ENCODE peak calls at places on chromosomes 13 and 19, in four cellular contexts. N is choroid plexus epithelial cell, D is brain microvascular endothelial cell, I is adrenal gland. J is an unnamed sample.
A peak's percentile ranks its signal among the peaks of the same experiment; 100 is the strongest.

GRCh38 chr19:21505459-21506393 is at the start of gene ZNF429:
- DNase-seq in N (peak; percentile 97), D (peak; percentile 96), I (peak; percentile 94), J (peak; percentile 92)

GRCh38 chr19:35845215-35846037 is 6.9 kb downstream of the NPHS1 start:
- DNase-seq in N (no peak), D (no peak), I (no peak), J (no peak)

GRCh38 chr19:57317503-57317902 is 2.8 kb upstream of the ZNF543 start:
- DNase-seq in N (peak; percentile 13), D (no peak), I (no peak), J (no peak)

GRCh38 chr13:39590466-39591036 is 12.4 kb downstream of the LHFPL6 start:
- DNase-seq in N (no peak), D (no peak), I (no peak), J (no peak)

GRCh38 chr19:18674616-18675015 is 8.9 kb upstream of the CRTC1 start:
- DNase-seq in N (no peak), D (no peak), I (no peak), J (no peak)

GRCh38 chr13:39910833-39911232 is 255.4 kb downstream of the COG6 start:
- DNase-seq in N (peak; percentile 32), D (no peak), I (no peak), J (no peak)

GRCh38 chr19:5880604-5881078 is 10.3 kb upstream of the FUT5 start:
- DNase-seq in N (peak; percentile 93), D (peak; percentile 56), I (peak; percentile 78), J (peak; percentile 41)

GRCh38 chr13:27411393-27411792 is 13.0 kb upstream of the GTF3A start:
- DNase-seq in N (no peak), D (no peak), I (no peak), J (no peak)

GRCh38 chr13:99709134-99709533 is 207.9 kb downstream of the TM9SF2 start:
- DNase-seq in N (no peak), D (no peak), I (no peak), J (no peak)

GRCh38 chr19:37251308-37252229 is 33.6 kb downstream of the ZNF383 start:
- DNase-seq in N (peak; percentile 100), D (peak; percentile 98), I (peak; percentile 81), J (peak; percentile 50)

GRCh38 chr13:92460479-92460878 is 766.1 kb upstream of the GPC6 start:
- DNase-seq in N (peak; percentile 26), D (no peak), I (no peak), J (no peak)

GRCh38 chr13:29438772-29439171 is 156.7 kb downstream of the SLC7A1 start:
- DNase-seq in N (peak; percentile 75), D (peak; percentile 46), I (no peak), J (no peak)

GRCh38 chr19:51131780-51132680 is 7.3 kb downstream of the SIGLEC9 start:
- DNase-seq in N (peak; percentile 98), D (peak; percentile 79), I (peak; percentile 58), J (no peak)

GRCh38 chr13:83980322-83980721 is 98.0 kb upstream of the SLITRK1 start:
- DNase-seq in N (no peak), D (no peak), I (no peak), J (no peak)

GRCh38 chr13:36369268-36370107 is 23.3 kb upstream of the SPART start:
- DNase-seq in N (no peak), D (no peak), I (no peak), J (no peak)

GRCh38 chr13:41345921-41346589 is 35.0 kb downstream of the NAA16 start:
- DNase-seq in N (no peak), D (no peak), I (no peak), J (no peak)

GRCh38 chr13:26529441-26529840 is 28.0 kb upstream of the WASF3 start:
- DNase-seq in N (peak; percentile 83), D (peak; percentile 62), I (peak; percentile 56), J (peak; percentile 41)

GRCh38 chr13:20412761-20413355 is 112.8 kb downstream of the CRYL1 start:
- DNase-seq in N (no peak), D (no peak), I (no peak), J (no peak)

GRCh38 chr19:54325194-54325621 is 12.2 kb upstream of the LILRA5 start:
- DNase-seq in N (peak; percentile 62), D (peak; percentile 31), I (no peak), J (peak; percentile 9)

GRCh38 chr13:24161010-24161775 is 673 bp downstream of the SPATA13 start:
- DNase-seq in N (no peak), D (no peak), I (peak; percentile 43), J (no peak)

GRCh38 chr19:33778089-33778791 is 18.4 kb upstream of the KCTD15 start:
- DNase-seq in N (peak; percentile 78), D (peak; percentile 37), I (peak; percentile 69), J (peak; percentile 50)

GRCh38 chr19:54551950-54552912 is 21.4 kb upstream of the LILRA2 start:
- DNase-seq in N (no peak), D (no peak), I (peak; percentile 31), J (no peak)

GRCh38 chr19:48113190-48113917 is 2.7 kb upstream of the PLA2G4C start:
- DNase-seq in N (peak; percentile 26), D (peak; percentile 44), I (no peak), J (no peak)

GRCh38 chr19:51107406-51108065 is 673 bp downstream of the CTU1 start:
- DNase-seq in N (peak; percentile 21), D (peak; percentile 25), I (no peak), J (peak; percentile 26)

GRCh38 chr19:33278403-33279269 is 23.7 kb downstream of the CEBPA start:
- DNase-seq in N (no peak), D (no peak), I (no peak), J (no peak)

GRCh38 chr13:39025433-39025839 is 12.5 kb downstream of the PROSER1 start:
- DNase-seq in N (no peak), D (no peak), I (no peak), J (no peak)

GRCh38 chr19:8452446-8453123 is 7.8 kb downstream of the HNRNPM start:
- DNase-seq in N (no peak), D (no peak), I (no peak), J (no peak)

GRCh38 chr19:16779539-16780163 is 49.5 kb upstream of the SIN3B start:
- DNase-seq in N (peak; percentile 16), D (no peak), I (no peak), J (no peak)
- TF ChIP-seq CTCF in N (no peak), D (no peak), I (no peak), J (no peak)

DNA sequence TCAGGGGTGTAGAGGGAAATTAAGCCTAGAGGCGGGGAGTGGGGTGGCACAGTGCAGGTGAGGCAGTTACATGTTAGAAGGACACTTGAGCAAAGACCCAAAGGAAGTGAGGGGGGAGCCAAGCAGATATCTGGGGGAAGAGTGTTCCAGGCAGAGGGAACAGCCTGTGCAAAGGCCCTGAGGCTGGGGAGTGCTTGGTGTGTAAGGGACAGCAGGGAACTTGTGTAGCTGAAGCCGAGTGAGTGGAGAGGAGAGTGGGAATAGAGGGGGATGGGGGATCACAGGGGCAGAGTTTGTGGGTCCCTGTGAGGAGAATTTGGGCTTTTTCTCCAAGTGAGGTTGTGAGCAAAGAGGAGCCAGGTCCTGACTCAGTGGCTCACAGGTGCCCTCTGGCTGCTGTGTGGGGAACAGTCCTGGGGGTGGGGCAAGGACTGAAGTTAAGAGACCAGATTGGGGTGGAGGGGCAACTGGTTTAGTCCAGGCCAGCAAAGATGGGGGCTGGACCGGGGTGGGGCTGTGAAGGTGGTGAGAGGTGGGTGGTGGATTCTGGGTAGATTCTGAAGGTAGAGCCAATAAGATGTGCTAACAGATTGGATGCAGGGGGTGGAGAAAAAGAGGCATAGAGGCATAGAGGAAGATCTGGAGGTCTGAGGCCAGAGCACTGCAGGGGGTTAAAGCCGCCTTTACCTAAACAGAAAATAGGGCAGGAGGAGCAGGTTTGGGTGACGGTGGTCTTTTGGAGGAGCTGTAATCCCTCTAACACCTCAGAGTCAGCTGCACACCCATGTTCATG is 75.3 kb downstream of the CACNA1A start:
- DNase-seq in N (peak; percentile 50), D (peak; percentile 53), I (peak; percentile 21), J (peak; percentile 41)
- TF ChIP-seq CTCF in N (peak; percentile 78), D (peak; percentile 93), I (peak; percentile 56), J (peak; percentile 86)

DNA sequence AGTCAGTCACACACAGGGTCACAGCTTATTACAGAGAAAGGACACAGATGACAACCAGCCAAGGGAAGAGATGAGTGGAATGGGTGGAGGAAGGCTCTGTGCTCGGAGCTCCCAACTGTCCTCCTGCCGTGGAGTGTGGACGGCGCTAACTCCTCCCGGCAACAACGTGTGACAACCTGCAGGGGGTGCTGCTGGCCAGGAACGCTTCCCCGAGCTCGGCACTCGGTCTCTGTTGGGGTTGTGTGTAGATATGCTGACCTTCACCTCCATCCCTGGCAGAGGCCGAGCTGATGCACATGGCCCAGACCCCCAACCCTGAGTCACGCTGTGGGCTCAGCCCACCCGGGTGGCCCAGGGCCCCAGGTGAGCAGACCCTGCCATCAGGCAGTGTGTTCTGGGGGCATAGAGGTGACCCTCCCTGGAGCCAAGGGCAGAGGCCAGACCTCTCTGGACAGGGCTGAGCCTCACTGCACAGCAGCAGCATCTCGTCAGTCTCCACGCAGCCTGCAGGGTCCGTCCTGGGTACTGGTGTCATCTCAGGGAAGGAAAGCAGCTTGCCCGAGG is 14.1 kb downstream of the ZNF444 start:
- DNase-seq in N (peak; percentile 21), D (no peak), I (peak; percentile 48), J (no peak)
- TF ChIP-seq CTCF in N (peak; percentile 62), D (peak; percentile 59), I (peak; percentile 50), J (peak; percentile 64)

GRCh38 chr19:45428385-45429231 is 4.9 kb upstream of the ERCC1 start:
- DNase-seq in N (peak; percentile 48), D (peak; percentile 39), I (no peak), J (no peak)
- TF ChIP-seq CTCF in N (peak; percentile 53), D (peak; percentile 64), I (no peak), J (peak; percentile 77)

GRCh38 chr19:53311897-53312296 is 21.7 kb upstream of the ZNF845 start:
- DNase-seq in N (no peak), D (no peak), I (no peak), J (no peak)

GRCh38 chr19:53311044-53311443 is 22.5 kb upstream of the ZNF845 start:
- DNase-seq in N (no peak), D (no peak), I (no peak), J (no peak)

DNA sequence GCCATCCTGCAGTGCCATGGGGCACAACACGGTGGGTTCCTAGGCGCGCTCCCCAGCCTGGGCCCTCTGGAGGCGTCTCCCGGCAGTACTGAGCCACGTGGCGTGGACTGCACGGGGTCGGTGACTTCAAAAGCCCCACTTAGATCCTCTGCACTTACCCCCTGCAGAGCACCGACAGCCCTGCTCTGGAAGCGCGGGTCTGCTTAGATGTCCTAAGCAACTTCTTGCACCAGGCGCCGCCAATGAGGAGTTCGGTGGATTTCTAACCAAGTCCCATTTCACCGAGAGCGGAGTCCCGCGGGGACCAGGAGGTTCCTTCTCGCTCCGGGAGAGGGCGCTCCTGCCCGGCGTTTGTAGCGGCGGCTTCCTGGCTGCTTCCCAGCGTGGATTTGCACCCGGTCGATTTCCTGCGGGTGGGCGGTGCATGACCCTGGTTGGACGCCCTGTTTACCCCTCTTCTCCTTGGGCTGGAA is 25.2 kb upstream of the ZNF845 start:
- DNase-seq in N (peak; percentile 37), D (no peak), I (no peak), J (no peak)
- TF ChIP-seq CTCF in N (peak; percentile 63), D (no peak), I (peak; percentile 44), J (peak; percentile 47)

DNA sequence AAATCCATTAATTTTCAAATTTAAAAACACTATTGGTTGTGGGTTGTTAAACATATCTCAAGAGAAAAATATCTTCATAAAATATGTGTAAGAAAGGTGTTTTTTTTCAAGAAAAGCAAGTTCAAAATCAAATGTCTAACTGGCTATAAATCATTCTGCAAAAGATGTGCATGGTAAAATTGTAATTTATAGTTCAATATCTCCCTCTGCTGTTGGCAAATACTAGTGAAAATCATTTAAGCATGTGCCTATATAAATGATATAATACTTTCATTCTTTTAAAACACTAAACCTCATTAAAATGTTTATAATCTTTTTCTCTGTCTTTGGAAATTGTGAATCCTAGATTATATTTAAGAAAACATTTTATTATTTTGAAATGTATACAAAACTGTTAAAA is 17.2 kb upstream of the SLITRK6 start:
- DNase-seq in N (peak; percentile 33), D (no peak), I (no peak), J (no peak)
- TF ChIP-seq CTCF in N (peak; percentile 28), D (no peak), I (no peak), J (peak; percentile 63)

J was measured in HFFc6.